ENCODE peak calls at places on chromosome 12, in eight cellular contexts. V is effector memory CD4-positive, alpha-beta T cell; J is adipocyte; M is right cardiac atrium; A is uterus; N is tibial nerve; Y is AG04450; H is heart left ventricle. U is an unnamed sample.

GRCh38 chr12:105382771-105383632 is 52.5 kb downstream of the C12orf75 start:
- DNase-seq in N (no peak), Y (peak; percentile 34), V (no peak), A (peak; percentile 27), M (no peak), H (no peak), J (peak; percentile 93), U (no peak)

GRCh38 chr12:68481181-68481941 is 129.3 kb upstream of the RAP1B start:
- DNase-seq in M (no peak), V (no peak), A (no peak), H (no peak), N (no peak), J (peak; percentile 38), Y (no peak), U (no peak)

GRCh38 chr12:57543666-57544065 is 3.3 kb downstream of the DCTN2 start:
- DNase-seq in N (no peak), M (no peak), Y (no peak), H (no peak), A (no peak), J (no peak), V (no peak), U (no peak)

GRCh38 chr12:2752676-2753371 is 41.9 kb upstream of the FKBP4 start:
- DNase-seq in Y (peak; percentile 13), H (peak; percentile 77), M (peak; percentile 79), V (peak; percentile 51), A (peak; percentile 61), J (peak; percentile 84), N (peak; percentile 19), U (peak; percentile 56)

GRCh38 chr12:118589162-118589561 is 212.8 kb downstream of the SUDS3 start:
- DNase-seq in H (no peak), J (no peak), A (no peak), Y (no peak), N (no peak), V (no peak), M (no peak), U (peak; percentile 27)

GRCh38 chr12:100858658-100859057 is 64.1 kb downstream of the ANO4 start:
- DNase-seq in A (no peak), V (no peak), H (no peak), Y (no peak), M (no peak), J (no peak), N (no peak), U (no peak)

GRCh38 chr12:89016970-89017778 is 335.1 kb downstream of the DUSP6 start:
- DNase-seq in N (no peak), J (peak; percentile 93), H (no peak), V (no peak), M (peak; percentile 16), A (peak; percentile 47), Y (peak; percentile 46), U (peak; percentile 28)

GRCh38 chr12:3182426-3182825 is 105.2 kb downstream of the TSPAN9 start:
- DNase-seq in J (no peak), H (no peak), Y (no peak), A (no peak), N (no peak), M (no peak), V (no peak), U (no peak)

GRCh38 chr12:18861287-18861858 is 123.5 kb downstream of the CAPZA3 start:
- DNase-seq in V (no peak), Y (no peak), M (no peak), J (peak; percentile 51), N (no peak), A (no peak), H (no peak), U (no peak)

GRCh38 chr12:110451263-110451662 is 1.1 kb upstream of the ARPC3 start:
- DNase-seq in A (no peak), M (no peak), J (no peak), V (no peak), N (no peak), Y (no peak), H (no peak), U (no peak)

GRCh38 chr12:3150308-3150670 is 73.1 kb downstream of the TSPAN9 start:
- DNase-seq in V (no peak), J (no peak), N (no peak), A (no peak), M (no peak), Y (no peak), H (no peak), U (no peak)

GRCh38 chr12:15151141-15152091 is 69.8 kb downstream of the RERG start:
- DNase-seq in J (peak; percentile 57), V (no peak), N (no peak), M (no peak), Y (no peak), H (no peak), A (no peak), U (no peak)

GRCh38 chr12:132399092-132400010 is 70.0 kb upstream of the GALNT9 start:
- DNase-seq in V (no peak), H (peak; percentile 18), J (no peak), N (no peak), Y (no peak), A (no peak), M (peak; percentile 4), U (no peak)

GRCh38 chr12:52041695-52042123 is 9.5 kb upstream of the NR4A1 start:
- DNase-seq in N (no peak), J (peak; percentile 89), A (no peak), H (peak; percentile 82), Y (no peak), V (no peak), M (peak; percentile 73), U (peak; percentile 61)

GRCh38 chr12:123077298-123078113 is 73.4 kb downstream of the PITPNM2 start:
- DNase-seq in Y (no peak), A (no peak), V (no peak), M (no peak), J (no peak), H (no peak), N (no peak), U (no peak)
- H3K4me3 ChIP-seq in Y (no peak overlapping the region), A (no peak overlapping the region), V (no peak overlapping the region), M (no peak overlapping the region), J (no peak overlapping the region), H (no peak overlapping the region), N (no peak overlapping the region), U (no peak overlapping the region)

GRCh38 chr12:34402228-34402898 is 380.1 kb downstream of the ALG10 start:
- DNase-seq in J (no peak), Y (no peak), N (peak; percentile 2), M (peak; percentile 6), H (peak; percentile 18), V (no peak), A (peak; percentile 5), U (no peak)
- H3K9me3 ChIP-seq in J (peaks cover 8% of the 10 kb centered on the region), Y (peaks cover 98% of the 10 kb centered on the region), N (peaks cover 10% of the 10 kb centered on the region), M (no peaks in the 10 kb centered on the region), H (peaks cover 41% of the 10 kb centered on the region), V (peaks cover 32% of the 10 kb centered on the region), A (no peaks in the 10 kb centered on the region), U (no peaks in the 10 kb centered on the region)

GRCh38 chr12:26121841-26122680 is 2.8 kb downstream of the BHLHE41 start:
- DNase-seq in M (peak; percentile 45), H (peak; percentile 54), N (no peak), Y (no peak), V (no peak), A (no peak), J (peak; percentile 62), U (peak; percentile 54)
- H3K27me3 ChIP-seq in M (no peaks in the 10 kb centered on the region), H (no peaks in the 10 kb centered on the region), N (no peaks in the 10 kb centered on the region), Y (no peaks in the 10 kb centered on the region), V (peaks cover 63% of the 10 kb centered on the region), A (no peaks in the 10 kb centered on the region), J (no peaks in the 10 kb centered on the region), U (peaks cover 43% of the 10 kb centered on the region)

GRCh38 chr12:53989227-53990113 is 4.5 kb downstream of the HOXC10 start:
- DNase-seq in J (peak; percentile 72), H (peak; percentile 24), Y (no peak), V (no peak), M (no peak), N (no peak), A (no peak), U (peak; percentile 73)
- H3K4me3 ChIP-seq in J (peak overlapping the region; percentile 92), H (no peak overlapping the region), Y (no peak overlapping the region), V (no peak overlapping the region), M (no peak overlapping the region), N (no peak overlapping the region), A (no peak overlapping the region), U (peak overlapping the region; percentile 70)

GRCh38 chr12:34203866-34204620 is 181.7 kb downstream of the ALG10 start:
- DNase-seq in A (no peak), M (no peak), N (no peak), Y (no peak), H (no peak), J (no peak), V (no peak), U (no peak)
- H3K9me3 ChIP-seq in A (no peaks in the 10 kb centered on the region), M (no peaks in the 10 kb centered on the region), N (no peaks in the 10 kb centered on the region), Y (peaks cover 72% of the 10 kb centered on the region), H (no peaks in the 10 kb centered on the region), J (no peaks in the 10 kb centered on the region), V (no peaks in the 10 kb centered on the region), U (no peaks in the 10 kb centered on the region)

GRCh38 chr12:22860926-22861325 is 236.0 kb downstream of the ETNK1 start:
- DNase-seq in J (no peak), M (no peak), A (no peak), N (no peak), Y (no peak), H (no peak), V (no peak), U (no peak)
- H3K27me3 ChIP-seq in J (no peaks in the 10 kb centered on the region), M (no peaks in the 10 kb centered on the region), A (no peaks in the 10 kb centered on the region), N (no peaks in the 10 kb centered on the region), Y (no peaks in the 10 kb centered on the region), H (no peaks in the 10 kb centered on the region), V (no peaks in the 10 kb centered on the region), U (no peaks in the 10 kb centered on the region)

GRCh38 chr12:66272650-66273049 is 29.6 kb upstream of the HELB start:
- DNase-seq in J (no peak), A (no peak), Y (no peak), N (no peak), M (no peak), V (no peak), H (no peak), U (no peak)

GRCh38 chr12:66270613-66271012 is 31.7 kb upstream of the HELB start:
- DNase-seq in N (no peak), J (no peak), H (no peak), Y (no peak), V (no peak), A (no peak), M (no peak), U (no peak)

GRCh38 chr12:66268562-66268961 is 33.7 kb upstream of the HELB start:
- DNase-seq in V (no peak), J (no peak), A (no peak), Y (no peak), M (no peak), H (no peak), N (no peak), U (no peak)

GRCh38 chr12:66269757-66270383 is 32.4 kb upstream of the HELB start:
- DNase-seq in A (no peak), H (no peak), Y (peak; percentile 20), J (peak; percentile 83), V (no peak), M (no peak), N (no peak), U (no peak)

GRCh38 chr12:66269142-66269541 is 33.2 kb upstream of the HELB start:
- DNase-seq in H (no peak), M (no peak), Y (no peak), V (no peak), N (no peak), J (no peak), A (no peak), U (no peak)
- H3K4me3 ChIP-seq in H (no peak overlapping the region), M (no peak overlapping the region), Y (no peak overlapping the region), V (no peak overlapping the region), N (no peak overlapping the region), J (no peak overlapping the region), A (no peak overlapping the region), U (no peak overlapping the region)

U was measured in MG63.